ENCODE peak calls at places on chromosomes 16 and 17, in seven cellular contexts. One of them, this sample, is unnamed.

GRCh38 chr16:81224836-81225235 is 13.7 kb upstream of the BCO1 start:
- DNase-seq in neuronal stem cell: no peak
- DNase-seq in H1: no peak
- DNase-seq in H9: no peak
- DNase-seq in IMR-90: no peak
- DNase-seq in trophoblast cell: peak
- DNase-seq in mesendoderm: no peak
- DNase-seq in this sample: peak

GRCh38 chr17:17742133-17742621 is 60.9 kb downstream of the RAI1 start:
- DNase-seq in neuronal stem cell: no peak
- DNase-seq in H1: no peak
- DNase-seq in H9: no peak
- DNase-seq in IMR-90: no peak
- DNase-seq in trophoblast cell: no peak
- DNase-seq in mesendoderm: no peak
- DNase-seq in this sample: no peak

GRCh38 chr16:67162439-67163163 is 1.9 kb upstream of the HSF4 start:
- DNase-seq in neuronal stem cell: no peak
- DNase-seq in H1: no peak
- DNase-seq in H9: no peak
- DNase-seq in IMR-90: no peak
- DNase-seq in trophoblast cell: peak
- DNase-seq in mesendoderm: peak
- DNase-seq in this sample: peak

GRCh38 chr17:30226878-30227277 is 8.6 kb downstream of the SLC6A4 start:
- DNase-seq in neuronal stem cell: no peak
- DNase-seq in H1: no peak
- DNase-seq in H9: no peak
- DNase-seq in IMR-90: no peak
- DNase-seq in trophoblast cell: peak
- DNase-seq in mesendoderm: no peak
- DNase-seq in this sample: no peak

GRCh38 chr16:49377196-49377755 is 3.7 kb downstream of the C16orf78 start:
- DNase-seq in neuronal stem cell: no peak
- DNase-seq in H1: no peak
- DNase-seq in H9: no peak
- DNase-seq in IMR-90: no peak
- DNase-seq in trophoblast cell: no peak
- DNase-seq in mesendoderm: no peak
- DNase-seq in this sample: no peak

GRCh38 chr16:923184-923583 is 47.6 kb downstream of the LMF1 start:
- DNase-seq in neuronal stem cell: no peak
- DNase-seq in H1: no peak
- DNase-seq in H9: no peak
- DNase-seq in IMR-90: no peak
- DNase-seq in trophoblast cell: no peak
- DNase-seq in mesendoderm: no peak
- DNase-seq in this sample: no peak

GRCh38 chr16:51875834-51876725 is 670.9 kb downstream of the TOX3 start:
- DNase-seq in neuronal stem cell: no peak
- DNase-seq in H1: no peak
- DNase-seq in H9: peak
- DNase-seq in IMR-90: no peak
- DNase-seq in trophoblast cell: no peak
- DNase-seq in mesendoderm: no peak
- DNase-seq in this sample: peak

GRCh38 chr17:68293490-68294195 is 2.3 kb downstream of the ARSG start:
- DNase-seq in neuronal stem cell: peak
- DNase-seq in H1: no peak
- DNase-seq in H9: no peak
- DNase-seq in IMR-90: no peak
- DNase-seq in trophoblast cell: no peak
- DNase-seq in mesendoderm: no peak
- DNase-seq in this sample: no peak

GRCh38 chr17:70365098-70365583 is 195.8 kb downstream of the KCNJ2 start:
- DNase-seq in neuronal stem cell: no peak
- DNase-seq in H1: no peak
- DNase-seq in H9: no peak
- DNase-seq in IMR-90: peak
- DNase-seq in trophoblast cell: peak
- DNase-seq in mesendoderm: peak
- DNase-seq in this sample: peak

GRCh38 chr16:89779231-89779912 is 37.1 kb downstream of the FANCA start:
- DNase-seq in neuronal stem cell: no peak
- DNase-seq in H1: no peak
- DNase-seq in H9: no peak
- DNase-seq in IMR-90: no peak
- DNase-seq in trophoblast cell: no peak
- DNase-seq in mesendoderm: no peak
- DNase-seq in this sample: no peak

GRCh38 chr17:28747046-28747691 is 3.4 kb downstream of the TRAF4 start:
- DNase-seq in neuronal stem cell: no peak
- DNase-seq in H1: no peak
- DNase-seq in H9: peak
- DNase-seq in IMR-90: no peak
- DNase-seq in trophoblast cell: peak
- DNase-seq in mesendoderm: peak
- DNase-seq in this sample: no peak

GRCh38 chr17:63834431-63835166 is 7.1 kb upstream of the FTSJ3 start:
- DNase-seq in neuronal stem cell: peak
- DNase-seq in H1: peak
- DNase-seq in H9: peak
- DNase-seq in IMR-90: peak
- DNase-seq in trophoblast cell: peak
- DNase-seq in mesendoderm: peak
- DNase-seq in this sample: peak

GRCh38 chr17:74297941-74298340 is 23.9 kb downstream of the DNAI2 start:
- DNase-seq in neuronal stem cell: no peak
- DNase-seq in H1: no peak
- DNase-seq in H9: no peak
- DNase-seq in IMR-90: no peak
- DNase-seq in trophoblast cell: no peak
- DNase-seq in mesendoderm: no peak
- DNase-seq in this sample: no peak

GRCh38 chr17:14019186-14019956 is 49.9 kb upstream of the COX10 start:
- DNase-seq in neuronal stem cell: no peak
- DNase-seq in H1: no peak
- DNase-seq in H9: no peak
- DNase-seq in IMR-90: peak
- DNase-seq in trophoblast cell: no peak
- DNase-seq in mesendoderm: no peak
- DNase-seq in this sample: peak

GRCh38 chr16:71353736-71354135 is 4.8 kb upstream of the CALB2 start:
- DNase-seq in neuronal stem cell: no peak
- DNase-seq in H1: no peak
- DNase-seq in H9: peak
- DNase-seq in IMR-90: no peak
- DNase-seq in trophoblast cell: no peak
- DNase-seq in mesendoderm: no peak
- DNase-seq in this sample: no peak

GRCh38 chr16:57619133-57619605 is 9.3 kb upstream of the ADGRG1 start:
- DNase-seq in neuronal stem cell: no peak
- DNase-seq in H1: no peak
- DNase-seq in H9: no peak
- DNase-seq in IMR-90: no peak
- DNase-seq in trophoblast cell: no peak
- DNase-seq in mesendoderm: no peak
- DNase-seq in this sample: no peak

GRCh38 chr16:13332713-13333255 is 431.4 kb downstream of the SHISA9 start:
- DNase-seq in neuronal stem cell: no peak
- DNase-seq in H1: no peak
- DNase-seq in H9: peak
- DNase-seq in IMR-90: no peak
- DNase-seq in trophoblast cell: no peak
- DNase-seq in mesendoderm: peak
- DNase-seq in this sample: no peak

GRCh38 chr16:70660672-70661350 is 14.5 kb downstream of the IL34 start:
- DNase-seq in neuronal stem cell: no peak
- DNase-seq in H1: no peak
- DNase-seq in H9: peak
- DNase-seq in IMR-90: no peak
- DNase-seq in trophoblast cell: no peak
- DNase-seq in mesendoderm: peak
- DNase-seq in this sample: no peak

GRCh38 chr17:43578699-43579569 is 32.8 kb upstream of the ETV4 start:
- DNase-seq in neuronal stem cell: no peak
- DNase-seq in H1: no peak
- DNase-seq in H9: peak
- DNase-seq in IMR-90: peak
- DNase-seq in trophoblast cell: peak
- DNase-seq in mesendoderm: no peak
- DNase-seq in this sample: peak

GRCh38 chr16:11308493-11309283 is 27.6 kb upstream of the PRM1 start:
- DNase-seq in neuronal stem cell: no peak
- DNase-seq in H1: no peak
- DNase-seq in H9: peak
- DNase-seq in IMR-90: no peak
- DNase-seq in trophoblast cell: no peak
- DNase-seq in mesendoderm: no peak
- DNase-seq in this sample: no peak

GRCh38 chr16:70714526-70715112 is 28.8 kb upstream of the MTSS2 start:
- DNase-seq in neuronal stem cell: no peak
- DNase-seq in H1: no peak
- DNase-seq in H9: no peak
- DNase-seq in IMR-90: no peak
- DNase-seq in trophoblast cell: peak
- DNase-seq in mesendoderm: no peak
- DNase-seq in this sample: no peak

GRCh38 chr17:57313276-57313835 is 57.0 kb downstream of the MSI2 start:
- DNase-seq in neuronal stem cell: no peak
- DNase-seq in H1: no peak
- DNase-seq in H9: no peak
- DNase-seq in IMR-90: no peak
- DNase-seq in trophoblast cell: no peak
- DNase-seq in mesendoderm: no peak
- DNase-seq in this sample: no peak

GRCh38 chr17:51275381-51275780 is 15.0 kb downstream of the UTP18 start:
- DNase-seq in neuronal stem cell: no peak
- DNase-seq in H1: no peak
- DNase-seq in H9: no peak
- DNase-seq in IMR-90: peak
- DNase-seq in trophoblast cell: peak
- DNase-seq in mesendoderm: no peak
- DNase-seq in this sample: no peak

DNA sequence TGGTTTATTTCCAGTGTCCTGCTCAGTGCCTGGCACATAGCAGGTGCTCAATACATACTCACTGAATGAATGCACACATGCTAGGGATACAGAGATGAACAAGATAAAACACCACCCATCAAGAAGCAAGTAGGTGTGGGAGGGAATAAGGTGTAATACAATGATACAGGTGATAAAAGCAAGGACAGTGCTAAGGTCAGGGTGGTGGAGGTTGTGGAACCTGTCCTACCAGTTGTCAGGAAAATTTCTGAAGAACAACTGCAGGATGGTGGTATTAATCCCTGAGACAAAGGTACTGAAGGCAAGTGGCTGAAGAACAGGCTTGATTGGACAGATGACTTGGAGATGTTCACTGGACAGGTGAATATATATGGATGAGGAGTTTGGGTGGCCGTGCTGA is 1.8 kb downstream of the KNOP1 start:
- DNase-seq in neuronal stem cell: no peak
- DNase-seq in H1: no peak
- DNase-seq in H9: no peak
- DNase-seq in IMR-90: no peak
- DNase-seq in trophoblast cell: peak
- DNase-seq in mesendoderm: no peak
- DNase-seq in this sample: no peak
- H3K18ac ChIP-seq in neuronal stem cell: no peak
- H3K18ac ChIP-seq in H1: no peak
- H3K18ac ChIP-seq in H9: no peak
- H3K18ac ChIP-seq in IMR-90: no peak
- H3K18ac ChIP-seq in trophoblast cell: no peak
- H3K18ac ChIP-seq in mesendoderm: no peak
- H3K18ac ChIP-seq in this sample: no peak

GRCh38 chr17:78411241-78411855 is 32.9 kb downstream of the PGS1 start:
- DNase-seq in neuronal stem cell: no peak
- DNase-seq in H1: no peak
- DNase-seq in H9: no peak
- DNase-seq in IMR-90: no peak
- DNase-seq in trophoblast cell: no peak
- DNase-seq in mesendoderm: no peak
- DNase-seq in this sample: peak
- H3K18ac ChIP-seq in neuronal stem cell: no peak
- H3K18ac ChIP-seq in H1: no peak
- H3K18ac ChIP-seq in H9: no peak
- H3K18ac ChIP-seq in IMR-90: no peak
- H3K18ac ChIP-seq in trophoblast cell: peak
- H3K18ac ChIP-seq in mesendoderm: no peak
- H3K18ac ChIP-seq in this sample: peak

GRCh38 chr17:79002291-79002690 is 7.3 kb downstream of the CANT1 start:
- DNase-seq in neuronal stem cell: no peak
- DNase-seq in H1: no peak
- DNase-seq in H9: no peak
- DNase-seq in IMR-90: no peak
- DNase-seq in trophoblast cell: no peak
- DNase-seq in mesendoderm: no peak
- DNase-seq in this sample: no peak
- H3K18ac ChIP-seq in neuronal stem cell: no peak
- H3K18ac ChIP-seq in H1: no peak
- H3K18ac ChIP-seq in H9: no peak
- H3K18ac ChIP-seq in IMR-90: no peak
- H3K18ac ChIP-seq in trophoblast cell: no peak
- H3K18ac ChIP-seq in mesendoderm: no peak
- H3K18ac ChIP-seq in this sample: no peak

GRCh38 chr17:12523244-12523643 is 142.4 kb upstream of the MYOCD start:
- DNase-seq in neuronal stem cell: no peak
- DNase-seq in H1: no peak
- DNase-seq in H9: no peak
- DNase-seq in IMR-90: no peak
- DNase-seq in trophoblast cell: no peak
- DNase-seq in mesendoderm: no peak
- DNase-seq in this sample: no peak

GRCh38 chr17:12521416-12521815 is 144.3 kb upstream of the MYOCD start:
- DNase-seq in neuronal stem cell: no peak
- DNase-seq in H1: no peak
- DNase-seq in H9: no peak
- DNase-seq in IMR-90: peak
- DNase-seq in trophoblast cell: no peak
- DNase-seq in mesendoderm: no peak
- DNase-seq in this sample: peak

GRCh38 chr17:12522743-12523181 is 142.9 kb upstream of the MYOCD start:
- DNase-seq in neuronal stem cell: no peak
- DNase-seq in H1: no peak
- DNase-seq in H9: no peak
- DNase-seq in IMR-90: peak
- DNase-seq in trophoblast cell: peak
- DNase-seq in mesendoderm: peak
- DNase-seq in this sample: peak

GRCh38 chr17:12519956-12520594 is 145.6 kb upstream of the MYOCD start:
- DNase-seq in neuronal stem cell: no peak
- DNase-seq in H1: no peak
- DNase-seq in H9: no peak
- DNase-seq in IMR-90: no peak
- DNase-seq in trophoblast cell: peak
- DNase-seq in mesendoderm: no peak
- DNase-seq in this sample: peak

DNA sequence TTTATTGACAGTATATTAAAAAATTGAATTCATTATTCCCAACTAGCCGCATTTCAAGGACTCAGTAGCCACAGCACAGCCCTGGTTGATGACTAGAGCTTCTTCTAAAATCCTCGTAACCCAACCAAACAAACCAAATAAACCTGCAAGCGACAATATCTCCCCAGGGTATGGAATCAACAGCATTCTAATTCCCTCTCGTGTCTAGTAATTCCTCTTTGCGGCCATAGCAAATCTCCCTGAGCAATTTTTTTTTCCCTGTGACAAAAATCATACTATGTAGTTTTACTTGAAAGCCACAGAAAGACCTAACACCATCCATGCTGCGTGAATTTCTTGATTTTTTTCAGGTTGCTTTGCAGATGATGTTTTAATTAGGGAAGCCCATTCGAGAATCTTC is 143.4 kb upstream of the MYOCD start:
- DNase-seq in neuronal stem cell: no peak
- DNase-seq in H1: no peak
- DNase-seq in H9: no peak
- DNase-seq in IMR-90: no peak
- DNase-seq in trophoblast cell: peak
- DNase-seq in mesendoderm: no peak
- DNase-seq in this sample: no peak
- H3K18ac ChIP-seq in neuronal stem cell: no peak
- H3K18ac ChIP-seq in H1: no peak
- H3K18ac ChIP-seq in H9: no peak
- H3K18ac ChIP-seq in IMR-90: peak
- H3K18ac ChIP-seq in trophoblast cell: no peak
- H3K18ac ChIP-seq in mesendoderm: no peak
- H3K18ac ChIP-seq in this sample: no peak

This sample was measured in mesenchymal stem cell.